ENCODE peak calls at places on chromosomes 13 and 19, in eight cellular contexts. X is psoas muscle; G is aorta; W is stimulated activated CD8-positive, alpha-beta memory T cell treated with anti-CD3 and anti-CD28 coated beads, Interleukin-4, amount 100 ng/mL, for 1 hour; K is activated effector memory CD4-positive, alpha-beta T cell treated with Interleukin-2 at 50 U/mL for 16 hours; D is Right ventricle myocardium superior; B is left lung; C is head of caudate nucleus. I is an unnamed sample.

GRCh38 chr13:53191091-53191490 is 162.5 kb downstream of the OLFM4 start:
- DNase-seq in X (no peak), G (no peak), W (no peak), K (no peak), D (no peak), B (no peak), C (peak; percentile 30), I (peak; percentile 45)

GRCh38 chr19:7450243-7451223 is 38.3 kb downstream of the PEX11G start:
- DNase-seq in X (no peak), G (no peak), W (no peak), K (no peak), D (no peak), B (no peak), C (no peak), I (peak; percentile 33)

GRCh38 chr13:99197257-99197651 is 3.4 kb upstream of the UBAC2 start:
- DNase-seq in X (no peak), G (no peak), W (no peak), K (no peak), D (no peak), B (no peak), C (no peak), I (no peak)

GRCh38 chr13:99415851-99416331 is 85.4 kb upstream of the TM9SF2 start:
- DNase-seq in X (peak; percentile 48), G (peak; percentile 68), W (no peak), K (no peak), D (no peak), B (no peak), C (no peak), I (no peak)

GRCh38 chr19:42542791-42543190 is 14.5 kb upstream of the CEACAM1 start:
- DNase-seq in X (no peak), G (peak; percentile 7), W (no peak), K (no peak), D (no peak), B (no peak), C (no peak), I (no peak)

GRCh38 chr19:1590641-1591397 is 1.8 kb downstream of the MBD3 start:
- DNase-seq in X (no peak), G (no peak), W (no peak), K (no peak), D (no peak), B (no peak), C (no peak), I (no peak)

GRCh38 chr19:38993271-38993670 is 17.7 kb upstream of the FBXO17 start:
- DNase-seq in X (no peak), G (no peak), W (no peak), K (no peak), D (no peak), B (no peak), C (no peak), I (peak; percentile 81)

GRCh38 chr19:42121666-42122069 is 10.6 kb downstream of the POU2F2 start:
- DNase-seq in X (peak; percentile 61), G (peak; percentile 89), W (peak; percentile 56), K (peak; percentile 71), D (peak; percentile 77), B (peak; percentile 91), C (peak; percentile 45), I (peak; percentile 93)

GRCh38 chr19:7224205-7224833 is 69.9 kb downstream of the INSR start:
- DNase-seq in X (no peak), G (no peak), W (no peak), K (no peak), D (no peak), B (no peak), C (peak; percentile 22), I (no peak)

GRCh38 chr19:10915511-10916091 is 12.8 kb downstream of the YIPF2 start:
- DNase-seq in X (peak; percentile 86), G (no peak), W (no peak), K (no peak), D (no peak), B (no peak), C (no peak), I (peak; percentile 89)

GRCh38 chr19:10549733-10550132 is 6.0 kb downstream of the ATG4D start:
- DNase-seq in X (no peak), G (no peak), W (no peak), K (no peak), D (no peak), B (no peak), C (no peak), I (no peak)

GRCh38 chr13:107854880-107855279 is 360.5 kb downstream of the LIG4 start:
- DNase-seq in X (no peak), G (no peak), W (no peak), K (no peak), D (no peak), B (no peak), C (no peak), I (no peak)

GRCh38 chr19:903266-903797 is 9.7 kb downstream of the R3HDM4 start:
- DNase-seq in X (peak; percentile 45), G (no peak), W (no peak), K (no peak), D (no peak), B (no peak), C (no peak), I (peak; percentile 74)

GRCh38 chr19:30253581-30253996 is 118.6 kb upstream of the ZNF536 start:
- DNase-seq in X (no peak), G (no peak), W (no peak), K (no peak), D (no peak), B (no peak), C (no peak), I (no peak)

GRCh38 chr19:33114302-33114701 is 17.6 kb upstream of the WDR88 start:
- DNase-seq in X (no peak), G (no peak), W (no peak), K (no peak), D (no peak), B (no peak), C (no peak), I (no peak)

GRCh38 chr19:33683881-33684549 is 62.3 kb downstream of the CHST8 start:
- DNase-seq in X (no peak), G (peak; percentile 39), W (no peak), K (no peak), D (no peak), B (no peak), C (no peak), I (peak; percentile 32)

GRCh38 chr13:48507024-48507423 is 25.9 kb downstream of the RCBTB2 start:
- DNase-seq in X (no peak), G (no peak), W (no peak), K (no peak), D (no peak), B (no peak), C (no peak), I (no peak)

GRCh38 chr13:23679214-23679613 is 109.0 kb downstream of the TNFRSF19 start:
- DNase-seq in X (no peak), G (no peak), W (no peak), K (no peak), D (no peak), B (no peak), C (no peak), I (peak; percentile 48)

I was measured in A172.